ENCODE peak calls at places on chromosome 20, in six cellular contexts. One of them, this sample, is unnamed. For H3K4me1, the result is how much of the 10 kb centered on the place peaks cover.

GRCh38 chr20:14553774-14554524 is 216.5 kb upstream of the FLRT3 start:
- DNase-seq in psoas muscle: peak
- DNase-seq in ovary: no peak
- DNase-seq in IMR-90: peak
- DNase-seq in naive thymus-derived CD4-positive, alpha-beta T cell: no peak
- DNase-seq in stomach: no peak
- DNase-seq in this sample: no peak

GRCh38 chr20:24493661-24494459 is 24.4 kb downstream of the SYNDIG1 start:
- DNase-seq in psoas muscle: no peak
- DNase-seq in ovary: no peak
- DNase-seq in IMR-90: no peak
- DNase-seq in naive thymus-derived CD4-positive, alpha-beta T cell: no peak
- DNase-seq in stomach: no peak
- DNase-seq in this sample: no peak

GRCh38 chr20:51528263-51529026 is 14.1 kb downstream of the NFATC2 start:
- DNase-seq in psoas muscle: no peak
- DNase-seq in ovary: no peak
- DNase-seq in IMR-90: no peak
- DNase-seq in naive thymus-derived CD4-positive, alpha-beta T cell: no peak
- DNase-seq in stomach: no peak
- DNase-seq in this sample: no peak

GRCh38 chr20:63908008-63908682 is 13.2 kb downstream of the DNAJC5 start:
- DNase-seq in psoas muscle: no peak
- DNase-seq in ovary: no peak
- DNase-seq in IMR-90: no peak
- DNase-seq in naive thymus-derived CD4-positive, alpha-beta T cell: no peak
- DNase-seq in stomach: peak
- DNase-seq in this sample: no peak

GRCh38 chr20:56873836-56874235 is 244.7 kb downstream of the TFAP2C start:
- DNase-seq in psoas muscle: no peak
- DNase-seq in ovary: no peak
- DNase-seq in IMR-90: no peak
- DNase-seq in naive thymus-derived CD4-positive, alpha-beta T cell: no peak
- DNase-seq in stomach: no peak
- DNase-seq in this sample: no peak

GRCh38 chr20:48139262-48140041 is 354.2 kb upstream of the SULF2 start:
- DNase-seq in psoas muscle: no peak
- DNase-seq in ovary: no peak
- DNase-seq in IMR-90: no peak
- DNase-seq in naive thymus-derived CD4-positive, alpha-beta T cell: no peak
- DNase-seq in stomach: no peak
- DNase-seq in this sample: no peak

GRCh38 chr20:41133709-41134361 is 3.5 kb upstream of the PLCG1 start:
- DNase-seq in psoas muscle: no peak
- DNase-seq in ovary: no peak
- DNase-seq in IMR-90: peak
- DNase-seq in naive thymus-derived CD4-positive, alpha-beta T cell: no peak
- DNase-seq in stomach: no peak
- DNase-seq in this sample: no peak

GRCh38 chr20:24519476-24519875 is 50.0 kb downstream of the SYNDIG1 start:
- DNase-seq in psoas muscle: no peak
- DNase-seq in ovary: no peak
- DNase-seq in IMR-90: no peak
- DNase-seq in naive thymus-derived CD4-positive, alpha-beta T cell: no peak
- DNase-seq in stomach: no peak
- DNase-seq in this sample: no peak

GRCh38 chr20:2378893-2379292 is 1.8 kb upstream of the TGM6 start:
- DNase-seq in psoas muscle: no peak
- DNase-seq in ovary: no peak
- DNase-seq in IMR-90: no peak
- DNase-seq in naive thymus-derived CD4-positive, alpha-beta T cell: no peak
- DNase-seq in stomach: no peak
- DNase-seq in this sample: no peak

GRCh38 chr20:4876731-4877130 is 124.6 kb downstream of the SLC23A2 start:
- DNase-seq in psoas muscle: no peak
- DNase-seq in ovary: no peak
- DNase-seq in IMR-90: no peak
- DNase-seq in naive thymus-derived CD4-positive, alpha-beta T cell: no peak
- DNase-seq in stomach: no peak
- DNase-seq in this sample: no peak

GRCh38 chr20:17964632-17965031 is 4.0 kb downstream of the SNX5 start:
- DNase-seq in psoas muscle: no peak
- DNase-seq in ovary: no peak
- DNase-seq in IMR-90: no peak
- DNase-seq in naive thymus-derived CD4-positive, alpha-beta T cell: no peak
- DNase-seq in stomach: no peak
- DNase-seq in this sample: no peak

GRCh38 chr20:25198663-25199363 is 3.3 kb downstream of the ENTPD6 start:
- DNase-seq in psoas muscle: no peak
- DNase-seq in ovary: no peak
- DNase-seq in IMR-90: no peak
- DNase-seq in naive thymus-derived CD4-positive, alpha-beta T cell: no peak
- DNase-seq in stomach: no peak
- DNase-seq in this sample: no peak

DNA sequence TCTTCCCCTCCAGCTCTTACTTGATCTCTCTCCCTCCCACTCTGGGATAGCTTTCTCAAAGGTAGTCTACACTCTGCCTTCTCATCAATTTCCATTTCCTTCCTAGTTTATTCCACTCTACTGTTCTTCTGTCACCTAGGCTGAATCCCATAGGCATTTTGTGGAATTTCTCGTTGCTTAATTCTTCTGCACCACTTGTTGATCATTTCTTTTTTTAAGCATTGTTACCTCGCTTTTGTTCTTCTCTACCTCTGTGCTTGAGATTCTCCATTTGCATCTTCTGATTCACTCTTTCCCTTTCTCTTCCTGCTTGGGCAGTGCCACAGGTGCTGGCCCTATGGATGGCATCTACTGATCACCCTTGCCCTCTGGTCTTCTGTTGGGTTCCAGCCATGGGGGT is 567.2 kb downstream of the CDH26 start:
- DNase-seq in psoas muscle: no peak
- DNase-seq in ovary: no peak
- DNase-seq in IMR-90: no peak
- DNase-seq in naive thymus-derived CD4-positive, alpha-beta T cell: no peak
- DNase-seq in stomach: no peak
- DNase-seq in this sample: no peak
- H3K4me1 ChIP-seq in psoas muscle: under half
- H3K4me1 ChIP-seq in ovary: under half
- H3K4me1 ChIP-seq in IMR-90: under half
- H3K4me1 ChIP-seq in naive thymus-derived CD4-positive, alpha-beta T cell: under half
- H3K4me1 ChIP-seq in stomach: under half
- H3K4me1 ChIP-seq in this sample: under half

DNA sequence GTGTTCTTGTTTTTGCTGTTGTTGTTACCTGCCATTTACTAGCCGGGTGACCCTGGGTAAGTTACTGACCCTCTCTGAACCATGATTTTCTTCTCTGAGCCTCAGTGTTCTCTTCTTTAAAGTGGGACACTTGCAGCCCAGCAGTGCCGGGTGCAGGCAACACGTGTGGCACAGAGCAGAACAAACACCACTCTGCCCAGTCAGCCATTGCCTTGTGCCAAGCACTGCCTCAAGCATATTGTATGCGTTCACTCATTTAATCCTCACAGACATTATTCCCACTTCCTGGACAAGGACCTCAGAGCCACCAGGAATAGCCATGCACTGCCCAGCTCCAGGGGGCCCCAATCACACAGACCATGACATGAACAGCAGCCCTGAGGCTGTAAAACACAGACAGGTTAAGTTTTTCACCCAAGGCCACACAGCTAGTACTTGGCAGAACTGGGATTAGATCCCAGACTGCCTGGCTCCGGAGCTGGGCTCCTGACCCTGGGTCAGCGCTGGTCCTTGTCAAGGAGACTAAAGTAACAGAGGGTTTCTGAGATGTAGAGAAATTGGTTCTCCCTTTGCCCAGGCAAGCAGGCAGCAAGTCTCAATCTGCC is 74.0 kb upstream of the PTPN1 start:
- DNase-seq in psoas muscle: no peak
- DNase-seq in ovary: no peak
- DNase-seq in IMR-90: no peak
- DNase-seq in naive thymus-derived CD4-positive, alpha-beta T cell: no peak
- DNase-seq in stomach: no peak
- DNase-seq in this sample: no peak
- H3K27ac ChIP-seq in psoas muscle: peak
- H3K27ac ChIP-seq in ovary: no peak
- H3K27ac ChIP-seq in IMR-90: no peak
- H3K27ac ChIP-seq in naive thymus-derived CD4-positive, alpha-beta T cell: no peak
- H3K27ac ChIP-seq in stomach: peak
- H3K27ac ChIP-seq in this sample: no peak

GRCh38 chr20:33209789-33210188 is 7.4 kb upstream of the BPIFA3 start:
- DNase-seq in psoas muscle: peak
- DNase-seq in ovary: peak
- DNase-seq in IMR-90: peak
- DNase-seq in naive thymus-derived CD4-positive, alpha-beta T cell: no peak
- DNase-seq in stomach: peak
- DNase-seq in this sample: peak

GRCh38 chr20:33210371-33210770 is 6.8 kb upstream of the BPIFA3 start:
- DNase-seq in psoas muscle: no peak
- DNase-seq in ovary: no peak
- DNase-seq in IMR-90: no peak
- DNase-seq in naive thymus-derived CD4-positive, alpha-beta T cell: no peak
- DNase-seq in stomach: no peak
- DNase-seq in this sample: no peak

GRCh38 chr20:33217052-33217451 is at the start of gene BPIFA3:
- DNase-seq in psoas muscle: no peak
- DNase-seq in ovary: no peak
- DNase-seq in IMR-90: no peak
- DNase-seq in naive thymus-derived CD4-positive, alpha-beta T cell: no peak
- DNase-seq in stomach: no peak
- DNase-seq in this sample: no peak

GRCh38 chr20:33211817-33212424 is 5.2 kb upstream of the BPIFA3 start:
- DNase-seq in psoas muscle: no peak
- DNase-seq in ovary: no peak
- DNase-seq in IMR-90: peak
- DNase-seq in naive thymus-derived CD4-positive, alpha-beta T cell: no peak
- DNase-seq in stomach: peak
- DNase-seq in this sample: peak
- H3K4me1 ChIP-seq in psoas muscle: under half
- H3K4me1 ChIP-seq in ovary: under half
- H3K4me1 ChIP-seq in IMR-90: under half
- H3K4me1 ChIP-seq in naive thymus-derived CD4-positive, alpha-beta T cell: under half
- H3K4me1 ChIP-seq in stomach: under half
- H3K4me1 ChIP-seq in this sample: under half

DNA sequence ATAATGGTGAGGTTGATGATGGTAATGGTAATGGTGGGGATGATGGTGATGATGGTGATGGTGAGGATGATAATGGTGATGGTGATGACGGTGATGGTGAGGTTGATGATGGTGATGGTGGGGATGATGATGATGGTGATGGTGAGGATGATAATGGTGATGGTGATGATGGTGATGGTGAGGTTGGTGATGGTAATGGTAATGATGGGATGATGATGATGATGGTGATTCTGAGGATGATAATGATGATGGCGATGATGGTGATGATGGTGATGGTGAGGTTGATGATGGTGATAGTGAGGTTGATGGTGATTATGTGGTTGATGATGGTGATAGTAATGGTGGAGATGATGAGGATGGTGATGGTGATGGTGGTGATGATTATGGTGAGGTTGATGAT is 9.7 kb downstream of the BPI start:
- DNase-seq in psoas muscle: no peak
- DNase-seq in ovary: no peak
- DNase-seq in IMR-90: no peak
- DNase-seq in naive thymus-derived CD4-positive, alpha-beta T cell: no peak
- DNase-seq in stomach: no peak
- DNase-seq in this sample: no peak
- H3K27ac ChIP-seq in psoas muscle: no peak
- H3K27ac ChIP-seq in ovary: no peak
- H3K27ac ChIP-seq in IMR-90: no peak
- H3K27ac ChIP-seq in naive thymus-derived CD4-positive, alpha-beta T cell: no peak
- H3K27ac ChIP-seq in stomach: no peak
- H3K27ac ChIP-seq in this sample: no peak

GRCh38 chr20:37816726-37817125 is 86.2 kb upstream of the VSTM2L start:
- DNase-seq in psoas muscle: no peak
- DNase-seq in ovary: no peak
- DNase-seq in IMR-90: peak
- DNase-seq in naive thymus-derived CD4-positive, alpha-beta T cell: no peak
- DNase-seq in stomach: no peak
- DNase-seq in this sample: no peak
- H3K4me1 ChIP-seq in psoas muscle: under half
- H3K4me1 ChIP-seq in ovary: under half
- H3K4me1 ChIP-seq in IMR-90: under half
- H3K4me1 ChIP-seq in naive thymus-derived CD4-positive, alpha-beta T cell: under half
- H3K4me1 ChIP-seq in stomach: under half
- H3K4me1 ChIP-seq in this sample: under half

GRCh38 chr20:39633689-39634088 is 671.5 kb downstream of the DHX35 start:
- DNase-seq in psoas muscle: no peak
- DNase-seq in ovary: no peak
- DNase-seq in IMR-90: no peak
- DNase-seq in naive thymus-derived CD4-positive, alpha-beta T cell: no peak
- DNase-seq in stomach: no peak
- DNase-seq in this sample: no peak
- H3K27ac ChIP-seq in psoas muscle: no peak
- H3K27ac ChIP-seq in ovary: no peak
- H3K27ac ChIP-seq in IMR-90: no peak
- H3K27ac ChIP-seq in naive thymus-derived CD4-positive, alpha-beta T cell: no peak
- H3K27ac ChIP-seq in stomach: no peak
- H3K27ac ChIP-seq in this sample: no peak

DNA sequence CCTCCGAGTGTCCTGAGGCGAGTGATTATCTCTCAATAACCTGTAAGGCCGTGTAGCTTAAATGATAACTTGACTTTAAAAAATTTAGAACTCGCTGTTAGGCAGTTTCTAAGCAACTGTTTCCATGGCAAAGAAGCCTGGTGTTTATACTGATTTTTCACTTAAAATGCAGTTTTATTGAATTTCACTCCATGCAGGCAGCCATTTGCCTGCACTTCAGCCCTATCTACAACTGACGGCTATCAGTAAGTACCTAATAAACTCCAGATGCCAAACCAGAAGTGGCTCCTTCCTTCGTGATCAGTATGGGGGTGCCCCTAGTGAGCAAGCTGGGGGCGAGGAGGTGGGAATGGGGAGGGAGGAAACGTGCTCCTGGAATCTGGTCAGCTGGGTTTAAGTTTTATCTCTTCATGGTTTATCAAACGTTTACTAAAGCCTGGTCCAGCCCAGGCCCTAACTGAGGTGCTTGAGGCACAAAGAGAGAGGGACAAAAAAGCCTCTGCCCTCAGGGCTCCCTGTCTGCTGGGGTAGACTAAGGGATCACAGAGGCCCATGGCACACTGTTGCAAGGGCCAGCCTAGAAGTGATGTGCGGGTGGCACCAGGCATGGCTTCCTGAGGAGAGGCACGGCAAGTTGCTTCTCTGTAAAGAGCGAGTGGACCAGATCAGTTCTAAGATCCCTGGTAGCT is 45.5 kb downstream of the TTI1 start:
- DNase-seq in psoas muscle: no peak
- DNase-seq in ovary: no peak
- DNase-seq in IMR-90: no peak
- DNase-seq in naive thymus-derived CD4-positive, alpha-beta T cell: no peak
- DNase-seq in stomach: no peak
- DNase-seq in this sample: no peak
- H3K4me1 ChIP-seq in psoas muscle: half or more
- H3K4me1 ChIP-seq in ovary: under half
- H3K4me1 ChIP-seq in IMR-90: under half
- H3K4me1 ChIP-seq in naive thymus-derived CD4-positive, alpha-beta T cell: under half
- H3K4me1 ChIP-seq in stomach: half or more
- H3K4me1 ChIP-seq in this sample: under half

This sample was measured in lung.